ENCODE peak calls at places on chromosomes 2 and 18, in six cellular contexts. J is SK-N-SH, U is AG04449, F is GM20000, S is pancreas, N is AG09319. I is an unnamed sample.

GRCh38 chr18:47795448-47795843 is 135.0 kb downstream of the SMAD2 start:
- DNase-seq in J (peak), U (no peak), F (no peak), S (no peak), N (no peak), I (no peak)

GRCh38 chr18:72762505-72763122 is 105.2 kb downstream of the NETO1 start:
- DNase-seq in J (peak), U (peak), F (peak), S (no peak), N (peak), I (no peak)

GRCh38 chr18:69874058-69874457 is 73.6 kb downstream of the CD226 start:
- DNase-seq in J (no peak), U (no peak), F (no peak), S (no peak), N (no peak), I (no peak)

GRCh38 chr2:86562891-86563649 is at the start of gene CHMP3:
- DNase-seq in J (peak), U (peak), F (peak), S (peak), N (peak), I (peak)

GRCh38 chr2:58535182-58535581 is 294.1 kb upstream of the FANCL start:
- DNase-seq in J (no peak), U (no peak), F (no peak), S (no peak), N (no peak), I (no peak)

GRCh38 chr18:4400911-4401310 is 54.2 kb downstream of the DLGAP1 start:
- DNase-seq in J (no peak), U (no peak), F (no peak), S (no peak), N (no peak), I (no peak)

GRCh38 chr18:40371673-40372072 is 1583.4 kb upstream of the PIK3C3 start:
- DNase-seq in J (no peak), U (no peak), F (no peak), S (no peak), N (no peak), I (no peak)

GRCh38 chr2:110725370-110725769 is 7.0 kb upstream of the ACOXL start:
- DNase-seq in J (peak), U (no peak), F (no peak), S (no peak), N (no peak), I (no peak)

GRCh38 chr2:218269900-218270720 is at the start of the genes AAMP and PNKD:
- DNase-seq in J (peak), U (peak), F (peak), S (peak), N (peak), I (peak)

GRCh38 chr2:234291765-234292204 is 205.1 kb downstream of the ARL4C start:
- DNase-seq in J (no peak), U (peak), F (no peak), S (peak), N (no peak), I (no peak)

GRCh38 chr2:130834091-130834922 is 2.4 kb upstream of the ARHGEF4 start:
- DNase-seq in J (no peak), U (no peak), F (no peak), S (peak), N (no peak), I (no peak)

GRCh38 chr2:237223208-237223861 is 137.6 kb downstream of the COPS8 start:
- DNase-seq in J (no peak), U (peak), F (no peak), S (peak), N (no peak), I (no peak)

GRCh38 chr2:25479761-25480160 is 138.0 kb upstream of the DNMT3A start:
- DNase-seq in J (no peak), U (no peak), F (no peak), S (no peak), N (no peak), I (no peak)

GRCh38 chr2:104654813-104655212 is 199.1 kb upstream of the POU3F3 start:
- DNase-seq in J (peak), U (no peak), F (no peak), S (no peak), N (no peak), I (no peak)

GRCh38 chr2:74414913-74415761 is 6.3 kb downstream of the C2orf81 start:
- DNase-seq in J (peak), U (no peak), F (peak), S (no peak), N (no peak), I (no peak)

GRCh38 chr2:36480596-36480995 is 117.4 kb downstream of the FEZ2 start:
- DNase-seq in J (no peak), U (no peak), F (no peak), S (no peak), N (no peak), I (no peak)
- TF ChIP-seq CTCF in J (no peak), U (no peak), F (no peak), S (no peak), N (no peak), I (no peak)

DNA sequence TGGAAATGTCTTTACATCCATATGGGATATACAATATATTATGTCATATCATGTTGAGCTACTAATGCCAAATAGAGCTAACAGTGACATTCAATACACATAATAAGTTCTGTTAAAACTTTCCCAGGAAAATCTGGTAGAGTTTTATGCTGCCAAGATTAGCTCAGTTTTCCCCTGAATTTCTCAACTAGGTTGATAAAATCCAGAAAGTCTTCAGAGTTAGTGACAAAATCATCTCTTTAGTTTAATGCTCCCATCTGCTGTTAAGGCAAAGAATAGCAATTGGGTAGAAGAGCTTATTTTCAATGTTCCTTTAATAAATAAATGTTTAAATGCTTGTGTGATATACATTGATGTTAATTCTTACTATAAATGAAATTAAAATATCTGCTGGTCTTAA is 10.0 kb downstream of the COL3A1 start:
- DNase-seq in J (no peak), U (no peak), F (no peak), S (no peak), N (peak), I (no peak)
- TF ChIP-seq CTCF in J (peak), U (peak), F (no peak), S (no peak), N (peak), I (no peak)

DNA sequence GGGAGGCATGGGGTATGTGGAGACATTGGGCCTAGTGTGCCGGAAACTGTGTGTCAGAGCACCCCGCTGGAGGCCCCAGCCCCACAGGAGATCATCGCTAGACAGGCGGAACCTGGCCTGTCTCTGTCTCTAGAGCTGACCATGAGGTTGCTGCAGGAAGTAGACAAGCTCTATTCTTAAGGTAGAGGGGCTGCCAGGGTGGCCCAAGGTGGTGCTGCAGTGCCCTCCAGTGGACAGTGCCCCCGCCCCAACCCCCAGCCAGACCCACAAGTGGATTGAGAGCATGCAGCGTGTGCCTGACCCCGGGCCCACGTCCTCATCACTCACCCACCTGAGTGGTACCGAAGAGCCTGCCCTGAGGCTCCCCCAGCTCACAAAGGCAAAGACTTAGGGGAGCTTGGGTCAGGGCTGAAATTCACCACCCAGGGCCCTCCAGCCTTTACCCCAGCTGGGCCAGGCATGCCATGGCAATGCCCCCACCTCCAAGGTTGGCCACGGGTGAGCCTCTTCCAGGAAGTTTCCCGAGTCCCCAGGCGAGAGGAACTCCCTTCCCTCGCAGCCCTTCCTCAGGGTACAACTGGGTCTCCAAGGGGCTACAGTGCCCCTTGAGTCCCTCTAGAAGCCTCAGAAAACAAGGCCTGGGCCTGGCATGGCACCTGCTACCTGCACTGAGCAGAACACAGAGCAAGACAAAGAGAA is 155.0 kb downstream of the TTC32 start:
- DNase-seq in J (peak), U (no peak), F (no peak), S (no peak), N (no peak), I (no peak)
- TF ChIP-seq CTCF in J (peak), U (peak), F (no peak), S (no peak), N (peak), I (no peak)

GRCh38 chr2:180901331-180901730 is 79.1 kb upstream of the UBE2E3 start:
- DNase-seq in J (no peak), U (no peak), F (no peak), S (no peak), N (no peak), I (no peak)
- TF ChIP-seq CTCF in J (no peak), U (no peak), F (no peak), S (no peak), N (no peak), I (no peak)